ENCODE peak calls at places on chromosomes 11 and 22, in eight cellular contexts. R is Caco-2; X is left colon; L is astrocyte of the hippocampus; O is activated CD8-positive, alpha-beta T cell treated with anti-CD3 and anti-CD28 coated beads, Interleukin-2, amount 10 ng/mL, durations not matched to agents 7 days and 5 days; Y is NCI-H1092 treated with DMSO at 0.1 percent for 48 hours; S is NCI-H1105; T is bronchial epithelial cell. B is an unnamed sample.

GRCh38 chr11:116312560-116313340 is 460.0 kb downstream of the BUD13 start:
- DNase-seq in R (no peak), X (peak), L (peak), O (no peak), Y (peak), S (peak), T (peak), B (peak)

GRCh38 chr11:128417607-128418324 is 169.6 kb downstream of the ETS1 start:
- DNase-seq in R (no peak), X (no peak), L (peak), O (no peak), Y (no peak), S (no peak), T (peak), B (no peak)

GRCh38 chr11:64561984-64562722 is 28.9 kb upstream of the SLC22A12 start:
- DNase-seq in R (no peak), X (no peak), L (no peak), O (no peak), Y (no peak), S (no peak), T (no peak), B (no peak)

GRCh38 chr22:45968751-45969413 is 8.1 kb downstream of the WNT7B start:
- DNase-seq in R (no peak), X (no peak), L (peak), O (no peak), Y (no peak), S (no peak), T (peak), B (no peak)

GRCh38 chr11:61700221-61700620 is 20.0 kb downstream of the DAGLA start:
- DNase-seq in R (no peak), X (peak), L (peak), O (no peak), Y (no peak), S (no peak), T (peak), B (peak)

GRCh38 chr11:72685560-72686480 is 11.6 kb upstream of the PDE2A start:
- DNase-seq in R (no peak), X (peak), L (no peak), O (peak), Y (no peak), S (no peak), T (no peak), B (no peak)

GRCh38 chr11:44110231-44110679 is 14.8 kb downstream of the EXT2 start:
- DNase-seq in R (peak), X (peak), L (peak), O (peak), Y (peak), S (peak), T (peak), B (peak)

GRCh38 chr11:26860411-26860810 is 133.5 kb upstream of the FIBIN start:
- DNase-seq in R (no peak), X (no peak), L (no peak), O (no peak), Y (no peak), S (no peak), T (no peak), B (no peak)

GRCh38 chr11:22165799-22166548 is 26.9 kb upstream of the ANO5 start:
- DNase-seq in R (no peak), X (no peak), L (no peak), O (no peak), Y (no peak), S (no peak), T (no peak), B (no peak)

GRCh38 chr11:35303596-35304392 is 115.6 kb downstream of the SLC1A2 start:
- DNase-seq in R (no peak), X (peak), L (no peak), O (no peak), Y (no peak), S (no peak), T (peak), B (peak)

GRCh38 chr11:66467034-66467659 is 442 bp downstream of the PELI3 start:
- DNase-seq in R (peak), X (peak), L (peak), O (peak), Y (peak), S (no peak), T (peak), B (no peak)

GRCh38 chr11:131217313-131218297 is 152.8 kb upstream of the NTM start:
- DNase-seq in R (no peak), X (no peak), L (no peak), O (no peak), Y (no peak), S (peak), T (peak), B (no peak)

B was measured in gastrocnemius medialis.